ENCODE peak calls at places on chromosomes 16 and 17, in six cellular contexts. One of them, this sample, is unnamed.

GRCh38 chr16:3074860-3075545 is 9.6 kb downstream of the IL32 start:
- DNase-seq in hepatocyte: no peak
- DNase-seq in CD8-positive, alpha-beta T cell: peak; percentile 90
- DNase-seq in neural crest cell: no peak
- DNase-seq in cardiac muscle cell: no peak
- DNase-seq in progenitor cell of endocrine pancreas: no peak
- DNase-seq in this sample: no peak

GRCh38 chr16:9977333-9977897 is 204.8 kb downstream of the GRIN2A start:
- DNase-seq in hepatocyte: peak; percentile 19
- DNase-seq in CD8-positive, alpha-beta T cell: no peak
- DNase-seq in neural crest cell: no peak
- DNase-seq in cardiac muscle cell: no peak
- DNase-seq in progenitor cell of endocrine pancreas: no peak
- DNase-seq in this sample: no peak

GRCh38 chr17:17855334-17855725 is 18.5 kb upstream of the SREBF1 start:
- DNase-seq in hepatocyte: no peak
- DNase-seq in CD8-positive, alpha-beta T cell: no peak
- DNase-seq in neural crest cell: no peak
- DNase-seq in cardiac muscle cell: no peak
- DNase-seq in progenitor cell of endocrine pancreas: no peak
- DNase-seq in this sample: no peak

GRCh38 chr16:17273142-17273561 is 197.6 kb downstream of the XYLT1 start:
- DNase-seq in hepatocyte: peak; percentile 76
- DNase-seq in CD8-positive, alpha-beta T cell: no peak
- DNase-seq in neural crest cell: no peak
- DNase-seq in cardiac muscle cell: no peak
- DNase-seq in progenitor cell of endocrine pancreas: no peak
- DNase-seq in this sample: no peak

GRCh38 chr16:66933776-66934137 is 445 bp downstream of the CIAO2B start:
- DNase-seq in hepatocyte: peak; percentile 48
- DNase-seq in CD8-positive, alpha-beta T cell: no peak
- DNase-seq in neural crest cell: no peak
- DNase-seq in cardiac muscle cell: no peak
- DNase-seq in progenitor cell of endocrine pancreas: no peak
- DNase-seq in this sample: no peak

GRCh38 chr16:72921106-72921505 is 126.8 kb downstream of the ZFHX3 start:
- DNase-seq in hepatocyte: no peak
- DNase-seq in CD8-positive, alpha-beta T cell: no peak
- DNase-seq in neural crest cell: no peak
- DNase-seq in cardiac muscle cell: no peak
- DNase-seq in progenitor cell of endocrine pancreas: no peak
- DNase-seq in this sample: no peak

GRCh38 chr17:43942286-43942685 is at the start of gene PPY:
- DNase-seq in hepatocyte: no peak
- DNase-seq in CD8-positive, alpha-beta T cell: no peak
- DNase-seq in neural crest cell: no peak
- DNase-seq in cardiac muscle cell: no peak
- DNase-seq in progenitor cell of endocrine pancreas: no peak
- DNase-seq in this sample: no peak

GRCh38 chr16:16014329-16015224 is 65.2 kb downstream of the ABCC1 start:
- DNase-seq in hepatocyte: peak; percentile 33
- DNase-seq in CD8-positive, alpha-beta T cell: no peak
- DNase-seq in neural crest cell: no peak
- DNase-seq in cardiac muscle cell: no peak
- DNase-seq in progenitor cell of endocrine pancreas: no peak
- DNase-seq in this sample: no peak

GRCh38 chr17:82520041-82520910 is 744 bp downstream of the FOXK2 start:
- DNase-seq in hepatocyte: peak; percentile 56
- DNase-seq in CD8-positive, alpha-beta T cell: peak; percentile 32
- DNase-seq in neural crest cell: peak; percentile 18
- DNase-seq in cardiac muscle cell: peak; percentile 47
- DNase-seq in progenitor cell of endocrine pancreas: no peak
- DNase-seq in this sample: peak; percentile 33

GRCh38 chr16:8869212-8869987 is 594 bp upstream of the CARHSP1 start:
- DNase-seq in hepatocyte: peak; percentile 31
- DNase-seq in CD8-positive, alpha-beta T cell: no peak
- DNase-seq in neural crest cell: no peak
- DNase-seq in cardiac muscle cell: no peak
- DNase-seq in progenitor cell of endocrine pancreas: no peak
- DNase-seq in this sample: no peak

GRCh38 chr16:2785101-2785991 is 2.0 kb downstream of the PRSS33 start:
- DNase-seq in hepatocyte: no peak
- DNase-seq in CD8-positive, alpha-beta T cell: no peak
- DNase-seq in neural crest cell: no peak
- DNase-seq in cardiac muscle cell: no peak
- DNase-seq in progenitor cell of endocrine pancreas: no peak
- DNase-seq in this sample: no peak

GRCh38 chr16:54544553-54545180 is 258.1 kb upstream of the IRX3 start:
- DNase-seq in hepatocyte: no peak
- DNase-seq in CD8-positive, alpha-beta T cell: no peak
- DNase-seq in neural crest cell: no peak
- DNase-seq in cardiac muscle cell: peak; percentile 36
- DNase-seq in progenitor cell of endocrine pancreas: no peak
- DNase-seq in this sample: no peak

GRCh38 chr16:16882766-16883165 is 503.8 kb downstream of the NPIPA7 start:
- DNase-seq in hepatocyte: no peak
- DNase-seq in CD8-positive, alpha-beta T cell: no peak
- DNase-seq in neural crest cell: no peak
- DNase-seq in cardiac muscle cell: no peak
- DNase-seq in progenitor cell of endocrine pancreas: no peak
- DNase-seq in this sample: no peak

GRCh38 chr17:31266042-31266441 is 31.0 kb downstream of the OMG start:
- DNase-seq in hepatocyte: no peak
- DNase-seq in CD8-positive, alpha-beta T cell: peak; percentile 32
- DNase-seq in neural crest cell: no peak
- DNase-seq in cardiac muscle cell: no peak
- DNase-seq in progenitor cell of endocrine pancreas: no peak
- DNase-seq in this sample: no peak

GRCh38 chr17:77875051-77875780 is 83.3 kb upstream of the TNRC6C start:
- DNase-seq in hepatocyte: no peak
- DNase-seq in CD8-positive, alpha-beta T cell: no peak
- DNase-seq in neural crest cell: no peak
- DNase-seq in cardiac muscle cell: no peak
- DNase-seq in progenitor cell of endocrine pancreas: no peak
- DNase-seq in this sample: no peak

GRCh38 chr17:17114592-17115225 is 72.5 kb downstream of the MPRIP start:
- DNase-seq in hepatocyte: no peak
- DNase-seq in CD8-positive, alpha-beta T cell: no peak
- DNase-seq in neural crest cell: no peak
- DNase-seq in cardiac muscle cell: no peak
- DNase-seq in progenitor cell of endocrine pancreas: no peak
- DNase-seq in this sample: no peak

GRCh38 chr17:81648707-81649085 is 7.6 kb downstream of the PDE6G start:
- DNase-seq in hepatocyte: no peak
- DNase-seq in CD8-positive, alpha-beta T cell: no peak
- DNase-seq in neural crest cell: no peak
- DNase-seq in cardiac muscle cell: no peak
- DNase-seq in progenitor cell of endocrine pancreas: no peak
- DNase-seq in this sample: no peak

GRCh38 chr17:56707312-56708219 is 114.1 kb downstream of the NOG start:
- DNase-seq in hepatocyte: peak; percentile 60
- DNase-seq in CD8-positive, alpha-beta T cell: no peak
- DNase-seq in neural crest cell: no peak
- DNase-seq in cardiac muscle cell: peak; percentile 23
- DNase-seq in progenitor cell of endocrine pancreas: no peak
- DNase-seq in this sample: no peak

GRCh38 chr17:76935331-76935730 is 67.1 kb downstream of the MGAT5B start:
- DNase-seq in hepatocyte: no peak
- DNase-seq in CD8-positive, alpha-beta T cell: no peak
- DNase-seq in neural crest cell: no peak
- DNase-seq in cardiac muscle cell: no peak
- DNase-seq in progenitor cell of endocrine pancreas: no peak
- DNase-seq in this sample: no peak

GRCh38 chr16:87945351-87946042 is 5.7 kb upstream of the BANP start:
- DNase-seq in hepatocyte: peak; percentile 91
- DNase-seq in CD8-positive, alpha-beta T cell: peak; percentile 57
- DNase-seq in neural crest cell: no peak
- DNase-seq in cardiac muscle cell: peak; percentile 42
- DNase-seq in progenitor cell of endocrine pancreas: peak; percentile 90
- DNase-seq in this sample: no peak

GRCh38 chr16:56190903-56191806 is at the start of gene GNAO1:
- DNase-seq in hepatocyte: peak; percentile 89
- DNase-seq in CD8-positive, alpha-beta T cell: peak; percentile 60
- DNase-seq in neural crest cell: peak; percentile 61
- DNase-seq in cardiac muscle cell: peak; percentile 89
- DNase-seq in progenitor cell of endocrine pancreas: peak; percentile 52
- DNase-seq in this sample: peak; percentile 34

DNA sequence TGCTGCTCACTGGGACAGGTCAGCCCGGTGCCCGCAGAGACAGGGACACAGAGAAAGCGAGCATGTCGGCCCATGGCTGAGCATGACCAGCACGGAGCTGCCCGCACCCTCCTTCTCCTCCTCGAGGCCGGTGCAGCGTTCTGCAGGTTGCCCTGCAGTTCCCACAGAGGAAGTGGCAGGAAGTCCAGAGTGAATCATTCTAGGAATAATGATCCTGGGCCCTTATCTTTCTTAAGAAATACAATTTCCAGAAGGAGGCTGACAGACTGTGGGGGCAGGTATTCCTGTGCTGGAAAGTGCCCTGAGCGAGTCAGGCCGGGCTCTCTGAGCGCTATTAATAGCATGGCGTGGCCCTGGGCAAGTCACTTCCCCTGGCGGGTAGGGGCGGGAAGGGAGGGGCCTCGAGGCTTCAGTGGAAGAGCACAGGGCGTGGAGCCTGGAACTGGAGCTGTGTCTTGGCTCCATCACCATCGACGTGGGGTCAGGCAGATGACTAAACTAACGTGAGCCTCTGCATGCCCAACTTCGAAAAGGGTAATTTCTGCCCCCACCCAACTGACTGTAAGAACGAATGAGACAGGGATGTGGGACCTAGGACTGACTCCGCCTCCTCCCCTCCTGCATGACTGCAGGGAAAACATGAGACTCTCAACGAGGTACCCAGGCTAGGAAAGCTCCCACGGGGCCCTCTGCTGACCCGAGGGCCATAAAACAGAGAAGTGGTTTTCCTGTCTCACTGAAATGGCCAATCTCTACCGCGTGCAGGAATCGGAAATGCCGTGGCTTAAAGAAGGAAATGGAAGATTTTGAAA is 9.8 kb downstream of the TMEM204 start:
- DNase-seq in hepatocyte: no peak
- DNase-seq in CD8-positive, alpha-beta T cell: peak; percentile 48
- DNase-seq in neural crest cell: no peak
- DNase-seq in cardiac muscle cell: peak; percentile 45
- DNase-seq in progenitor cell of endocrine pancreas: no peak
- DNase-seq in this sample: peak; percentile 25
- TF ChIP-seq CTCF in hepatocyte: no peak
- TF ChIP-seq CTCF in CD8-positive, alpha-beta T cell: no peak
- TF ChIP-seq CTCF in neural crest cell: no peak
- TF ChIP-seq CTCF in cardiac muscle cell: peak; percentile 22
- TF ChIP-seq CTCF in progenitor cell of endocrine pancreas: no peak
- TF ChIP-seq CTCF in this sample: no peak

GRCh38 chr16:84546669-84547538 is 42.4 kb upstream of the MEAK7 start:
- DNase-seq in hepatocyte: no peak
- DNase-seq in CD8-positive, alpha-beta T cell: no peak
- DNase-seq in neural crest cell: no peak
- DNase-seq in cardiac muscle cell: peak; percentile 27
- DNase-seq in progenitor cell of endocrine pancreas: no peak
- DNase-seq in this sample: no peak

GRCh38 chr16:84548971-84549844 is 44.7 kb upstream of the MEAK7 start:
- DNase-seq in hepatocyte: no peak
- DNase-seq in CD8-positive, alpha-beta T cell: peak; percentile 57
- DNase-seq in neural crest cell: no peak
- DNase-seq in cardiac muscle cell: no peak
- DNase-seq in progenitor cell of endocrine pancreas: no peak
- DNase-seq in this sample: peak; percentile 13

GRCh38 chr16:84550096-84550495 is 45.6 kb upstream of the MEAK7 start:
- DNase-seq in hepatocyte: no peak
- DNase-seq in CD8-positive, alpha-beta T cell: no peak
- DNase-seq in neural crest cell: no peak
- DNase-seq in cardiac muscle cell: no peak
- DNase-seq in progenitor cell of endocrine pancreas: no peak
- DNase-seq in this sample: no peak

GRCh38 chr16:84547539-84548058 is 43.1 kb upstream of the MEAK7 start:
- DNase-seq in hepatocyte: no peak
- DNase-seq in CD8-positive, alpha-beta T cell: no peak
- DNase-seq in neural crest cell: peak; percentile 36
- DNase-seq in cardiac muscle cell: peak; percentile 81
- DNase-seq in progenitor cell of endocrine pancreas: no peak
- DNase-seq in this sample: no peak

DNA sequence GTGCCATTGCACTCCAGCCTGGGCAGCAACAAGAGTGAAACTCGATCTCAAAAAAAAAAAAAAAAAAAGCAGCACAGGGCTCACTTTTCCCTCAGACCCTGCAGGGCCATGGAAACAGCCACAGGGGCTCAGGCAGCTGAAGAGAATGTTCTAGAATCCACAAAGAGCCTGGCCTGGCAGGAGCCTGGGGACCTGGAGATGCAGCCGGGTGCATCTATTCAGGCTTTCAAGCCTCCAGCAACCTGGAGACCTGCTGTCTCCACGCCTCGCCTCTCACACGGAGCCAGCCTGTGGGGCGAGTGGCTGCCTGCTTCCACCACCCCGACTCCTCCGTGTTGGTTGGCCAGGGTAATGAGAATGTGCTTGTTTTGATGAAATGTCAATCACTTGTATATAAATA is 44.0 kb upstream of the MEAK7 start:
- DNase-seq in hepatocyte: no peak
- DNase-seq in CD8-positive, alpha-beta T cell: no peak
- DNase-seq in neural crest cell: no peak
- DNase-seq in cardiac muscle cell: no peak
- DNase-seq in progenitor cell of endocrine pancreas: no peak
- DNase-seq in this sample: no peak
- TF ChIP-seq CTCF in hepatocyte: no peak
- TF ChIP-seq CTCF in CD8-positive, alpha-beta T cell: no peak
- TF ChIP-seq CTCF in neural crest cell: no peak
- TF ChIP-seq CTCF in cardiac muscle cell: no peak
- TF ChIP-seq CTCF in progenitor cell of endocrine pancreas: no peak
- TF ChIP-seq CTCF in this sample: no peak

DNA sequence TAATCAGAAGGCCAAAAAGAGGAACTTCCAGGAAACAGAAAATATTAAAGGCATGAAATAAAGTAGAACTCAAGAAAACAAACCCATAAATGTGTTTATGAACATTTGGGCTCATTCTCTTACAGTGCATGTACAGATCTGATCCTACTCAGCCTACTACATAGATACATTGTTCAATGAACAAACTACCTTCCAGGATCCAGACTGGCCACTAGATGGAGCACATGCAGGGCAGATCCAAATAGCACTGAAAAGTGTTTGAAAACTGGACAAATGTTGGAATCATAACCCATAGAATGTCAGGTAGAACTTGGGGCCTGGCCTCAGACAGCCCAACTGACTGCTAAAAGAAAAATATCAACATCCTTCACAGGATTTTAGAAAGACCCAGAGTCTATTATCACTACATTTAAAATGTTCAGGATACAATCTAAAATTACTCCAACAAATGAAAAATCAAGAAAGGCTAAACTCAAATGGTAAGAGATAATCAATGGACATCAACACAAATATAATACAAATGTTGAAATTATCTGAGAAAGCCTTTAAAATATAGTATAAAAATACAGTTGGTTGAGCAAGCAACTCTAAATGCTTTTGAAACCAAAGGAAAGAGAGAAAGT is 122.4 kb upstream of the NUDT7 start:
- DNase-seq in hepatocyte: peak; percentile 63
- DNase-seq in CD8-positive, alpha-beta T cell: no peak
- DNase-seq in neural crest cell: peak; percentile 28
- DNase-seq in cardiac muscle cell: peak; percentile 55
- DNase-seq in progenitor cell of endocrine pancreas: no peak
- DNase-seq in this sample: peak; percentile 56
- TF ChIP-seq CTCF in hepatocyte: peak; percentile 72
- TF ChIP-seq CTCF in CD8-positive, alpha-beta T cell: no peak
- TF ChIP-seq CTCF in neural crest cell: peak; percentile 82
- TF ChIP-seq CTCF in cardiac muscle cell: peak; percentile 92
- TF ChIP-seq CTCF in progenitor cell of endocrine pancreas: peak; percentile 68
- TF ChIP-seq CTCF in this sample: peak; percentile 75

GRCh38 chr16:13767215-13767614 is 152.7 kb upstream of the ERCC4 start:
- DNase-seq in hepatocyte: peak; percentile 60
- DNase-seq in CD8-positive, alpha-beta T cell: no peak
- DNase-seq in neural crest cell: no peak
- DNase-seq in cardiac muscle cell: peak; percentile 7
- DNase-seq in progenitor cell of endocrine pancreas: no peak
- DNase-seq in this sample: no peak
- TF ChIP-seq CTCF in hepatocyte: peak; percentile 61
- TF ChIP-seq CTCF in CD8-positive, alpha-beta T cell: no peak
- TF ChIP-seq CTCF in neural crest cell: peak; percentile 71
- TF ChIP-seq CTCF in cardiac muscle cell: no peak
- TF ChIP-seq CTCF in progenitor cell of endocrine pancreas: peak; percentile 74
- TF ChIP-seq CTCF in this sample: no peak